ENCODE peak calls at places on chromosome 12, in eight cellular contexts. L, A, C, K, G, W, V and H are unnamed samples.

GRCh38 chr12:50132505-50133135 is 20.6 kb downstream of the COX14 start:
- DNase-seq in C (no peak), K (no peak), W (no peak), V (peak), G (peak), L (no peak), A (no peak), H (no peak)

GRCh38 chr12:109833307-109834189 is at the start of gene TRPV4:
- DNase-seq in C (no peak), V (peak), G (no peak), L (no peak), A (no peak), W (no peak), K (peak), H (no peak)

GRCh38 chr12:130127527-130127908 is 34.7 kb upstream of the FZD10 start:
- DNase-seq in C (no peak), V (no peak), L (no peak), K (no peak), G (no peak), A (no peak), W (no peak), H (no peak)

GRCh38 chr12:121288158-121288848 is 8.2 kb downstream of the CAMKK2 start:
- DNase-seq in W (no peak), K (no peak), L (no peak), V (no peak), C (no peak), G (no peak), A (no peak), H (no peak)

GRCh38 chr12:21940972-21941521 is at the start of gene ABCC9:
- DNase-seq in K (no peak), V (peak), G (no peak), C (no peak), W (no peak), L (no peak), A (peak), H (no peak)

GRCh38 chr12:50572275-50572674 is 67.5 kb downstream of the DIP2B start:
- DNase-seq in L (no peak), W (no peak), K (peak), A (no peak), G (no peak), V (no peak), C (no peak), H (no peak)

GRCh38 chr12:6615802-6616201 is 8.6 kb upstream of the CHD4 start:
- DNase-seq in K (no peak), A (no peak), V (no peak), G (no peak), W (no peak), C (no peak), L (no peak), H (no peak)

GRCh38 chr12:41073633-41074576 is 114.2 kb upstream of the PDZRN4 start:
- DNase-seq in L (no peak), K (no peak), C (no peak), V (no peak), A (no peak), W (no peak), G (no peak), H (no peak)

GRCh38 chr12:98188649-98189048 is 326.7 kb upstream of the TMPO start:
- DNase-seq in G (no peak), W (no peak), A (no peak), V (no peak), L (no peak), C (no peak), K (no peak), H (no peak)

GRCh38 chr12:118119449-118119879 is 15.7 kb upstream of the VSIG10 start:
- DNase-seq in A (no peak), V (no peak), W (no peak), L (no peak), K (no peak), C (no peak), G (no peak), H (no peak)

GRCh38 chr12:13982010-13982409 is 608 bp upstream of the GRIN2B start:
- DNase-seq in L (no peak), G (peak), A (no peak), K (no peak), V (peak), C (no peak), W (peak), H (no peak)

GRCh38 chr12:4962539-4963486 is 53.1 kb downstream of the KCNA1 start:
- DNase-seq in C (no peak), K (no peak), A (no peak), L (no peak), V (no peak), W (no peak), G (no peak), H (no peak)

GRCh38 chr12:77435446-77436091 is 370.2 kb upstream of the E2F7 start:
- DNase-seq in C (no peak), K (no peak), L (no peak), W (no peak), G (no peak), V (no peak), A (no peak), H (no peak)

GRCh38 chr12:111011999-111012600 is 91.7 kb upstream of the MYL2 start:
- DNase-seq in A (no peak), W (no peak), K (no peak), L (no peak), C (no peak), V (no peak), G (no peak), H (no peak)

GRCh38 chr12:127943481-127944210 is 323.3 kb upstream of the TMEM132C start:
- DNase-seq in A (no peak), C (no peak), W (no peak), L (no peak), V (no peak), G (no peak), K (no peak), H (no peak)

GRCh38 chr12:126930234-126930633 is 1336.7 kb upstream of the TMEM132C start:
- DNase-seq in G (no peak), A (no peak), K (no peak), L (no peak), W (no peak), V (no peak), C (no peak), H (no peak)

GRCh38 chr12:132227156-132227555 is 82.9 kb downstream of the NOC4L start:
- DNase-seq in L (no peak), C (no peak), G (no peak), K (no peak), W (no peak), V (no peak), A (no peak), H (no peak)

GRCh38 chr12:98478606-98479005 is 36.8 kb upstream of the TMPO start:
- DNase-seq in A (no peak), C (no peak), V (no peak), K (no peak), G (no peak), L (no peak), W (no peak), H (no peak)

GRCh38 chr12:125382896-125383295 is 317.7 kb downstream of the AACS start:
- DNase-seq in A (no peak), V (no peak), W (no peak), G (no peak), C (no peak), L (no peak), K (no peak), H (no peak)

GRCh38 chr12:112839386-112839972 is 47.9 kb downstream of the RPH3A start:
- DNase-seq in V (peak), C (no peak), W (no peak), G (peak), A (no peak), K (peak), L (no peak), H (no peak)

GRCh38 chr12:25670076-25671055 is 117.3 kb upstream of the LMNTD1 start:
- DNase-seq in W (no peak), K (no peak), V (no peak), L (no peak), C (no peak), A (no peak), G (no peak), H (no peak)

GRCh38 chr12:94714378-94714777 is 64.0 kb upstream of the TMCC3 start:
- DNase-seq in W (no peak), L (no peak), V (no peak), A (no peak), C (no peak), G (no peak), K (peak), H (no peak)

GRCh38 chr12:90915353-90915752 is 39.6 kb downstream of the CCER1 start:
- DNase-seq in K (no peak), C (no peak), L (no peak), A (no peak), V (no peak), G (no peak), W (no peak), H (no peak)

GRCh38 chr12:102824218-102824835 is 92.7 kb downstream of the PAH start:
- DNase-seq in W (no peak), L (no peak), C (no peak), V (peak), K (no peak), G (no peak), A (no peak), H (no peak)

GRCh38 chr12:24078318-24078765 is 128.9 kb upstream of the SOX5 start:
- DNase-seq in A (no peak), V (no peak), W (no peak), L (no peak), C (no peak), G (no peak), K (no peak), H (no peak)

GRCh38 chr12:109671482-109671881 is 42.1 kb upstream of the FAM222A start:
- DNase-seq in G (no peak), K (no peak), L (no peak), A (no peak), C (no peak), W (no peak), V (no peak), H (no peak)